ENCODE peak calls at places on chromosome 7, in eight cellular contexts. H, U, L, K, D, E, B and P are unnamed samples.

GRCh38 chr7:48035967-48036478 is 680 bp downstream of the C7orf57 start:
- DNase-seq in K (peak; percentile 54), B (no peak), H (no peak), D (peak; percentile 19), E (no peak), U (no peak), L (peak; percentile 19), P (peak; percentile 31)

GRCh38 chr7:158812684-158813083 is 16.6 kb downstream of the ESYT2 start:
- DNase-seq in E (no peak), H (no peak), D (no peak), K (no peak), L (no peak), B (no peak), U (no peak), P (no peak)

GRCh38 chr7:26348987-26349809 is 57.5 kb downstream of the SNX10 start:
- DNase-seq in H (no peak), B (no peak), D (peak; percentile 69), U (no peak), E (no peak), L (no peak), K (no peak), P (no peak)

GRCh38 chr7:90896458-90896857 is 300.3 kb downstream of the CDK14 start:
- DNase-seq in B (no peak), E (no peak), L (no peak), U (no peak), D (peak; percentile 18), K (no peak), H (no peak), P (peak; percentile 54)

GRCh38 chr7:149125189-149125863 is 798 bp downstream of the ZNF425 start:
- DNase-seq in B (no peak), L (no peak), D (no peak), H (no peak), K (no peak), E (no peak), U (peak; percentile 48), P (peak; percentile 13)

GRCh38 chr7:102912742-102913141 is at the start of gene LRRC17:
- DNase-seq in H (peak; percentile 93), L (no peak), K (peak; percentile 96), B (peak; percentile 76), E (peak; percentile 68), U (no peak), D (no peak), P (peak; percentile 89)

GRCh38 chr7:131774419-131775220 is 218.2 kb upstream of the PODXL start:
- DNase-seq in K (peak; percentile 21), U (no peak), H (no peak), B (no peak), E (no peak), D (peak; percentile 48), L (peak; percentile 15), P (no peak)

GRCh38 chr7:29987821-29988317 is 1.7 kb downstream of the SCRN1 start:
- DNase-seq in H (peak; percentile 52), E (peak; percentile 79), B (peak; percentile 58), U (no peak), L (no peak), D (peak; percentile 79), K (peak; percentile 89), P (peak; percentile 89)

GRCh38 chr7:139691253-139691781 is 86.5 kb downstream of the HIPK2 start:
- DNase-seq in E (no peak), H (no peak), K (peak; percentile 56), B (no peak), D (no peak), L (no peak), U (no peak), P (peak; percentile 61)

GRCh38 chr7:29839302-29839701 is 33.0 kb downstream of the WIPF3 start:
- DNase-seq in L (no peak), U (no peak), B (peak; percentile 38), H (peak; percentile 32), D (peak; percentile 7), K (peak; percentile 64), E (no peak), P (peak; percentile 59)

GRCh38 chr7:106205621-106206222 is 79.1 kb downstream of the NAMPT start:
- DNase-seq in B (no peak), D (peak; percentile 40), H (no peak), E (no peak), U (no peak), L (no peak), K (peak; percentile 59), P (peak; percentile 45)

GRCh38 chr7:96723622-96724021 is 14.0 kb upstream of the SEM1 start:
- DNase-seq in U (no peak), K (no peak), L (no peak), H (no peak), B (peak; percentile 1), D (peak; percentile 86), E (no peak), P (peak; percentile 24)

GRCh38 chr7:114439581-114439980 is 25.0 kb downstream of the FOXP2 start:
- DNase-seq in H (no peak), K (no peak), E (no peak), L (no peak), D (no peak), U (no peak), B (no peak), P (no peak)

GRCh38 chr7:192701-193536 is 548 bp downstream of the FAM20C start:
- DNase-seq in U (no peak), K (no peak), E (no peak), B (no peak), D (peak; percentile 23), L (no peak), H (no peak), P (peak; percentile 33)

GRCh38 chr7:38831262-38831661 is 77.7 kb downstream of the VPS41 start:
- DNase-seq in U (no peak), D (no peak), H (no peak), B (no peak), L (no peak), E (no peak), K (no peak), P (no peak)
- H3K4me3 ChIP-seq in U (no peak overlapping the region), D (no peak overlapping the region), H (no peak overlapping the region), B (no peak overlapping the region), L (no peak overlapping the region), E (no peak overlapping the region), K (no peak overlapping the region), P (no peak overlapping the region)

GRCh38 chr7:116626886-116627285 is 45.1 kb upstream of the MET start:
- DNase-seq in H (no peak), D (no peak), E (no peak), B (no peak), L (no peak), K (no peak), U (no peak), P (no peak)
- H3K4me3 ChIP-seq in H (no peak overlapping the region), D (no peak overlapping the region), E (no peak overlapping the region), B (no peak overlapping the region), L (no peak overlapping the region), K (no peak overlapping the region), U (no peak overlapping the region), P (no peak overlapping the region)

GRCh38 chr7:140924019-140924820 is 509 bp downstream of the BRAF start:
- DNase-seq in L (peak; percentile 81), E (no peak), H (peak; percentile 16), U (peak; percentile 86), K (peak; percentile 57), B (no peak), D (peak; percentile 59), P (peak; percentile 63)

GRCh38 chr7:140923358-140924006 is 1.2 kb downstream of the BRAF start:
- DNase-seq in K (peak; percentile 33), U (no peak), L (no peak), B (no peak), E (no peak), H (no peak), D (peak; percentile 25), P (peak; percentile 28)

GRCh38 chr7:140924821-140925421 is at the start of gene BRAF:
- DNase-seq in U (peak; percentile 98), B (peak; percentile 70), D (peak; percentile 85), L (peak; percentile 90), E (no peak), H (peak; percentile 71), K (peak; percentile 94), P (peak; percentile 92)

GRCh38 chr7:140920745-140921144 is 4.0 kb downstream of the BRAF start:
- DNase-seq in K (no peak), B (no peak), D (no peak), H (no peak), U (no peak), E (no peak), L (no peak), P (no peak)

GRCh38 chr7:140922741-140923345 is 1.9 kb downstream of the BRAF start:
- DNase-seq in H (no peak), D (no peak), E (no peak), B (no peak), U (no peak), K (no peak), L (no peak), P (no peak)
- H3K4me3 ChIP-seq in H (peak overlapping the region; percentile 87), D (no peak overlapping the region), E (no peak overlapping the region), B (peak overlapping the region; percentile 81), U (peak overlapping the region; percentile 80), K (peak overlapping the region; percentile 70), L (no peak overlapping the region), P (no peak overlapping the region)

GRCh38 chr7:8436965-8437364 is 3.6 kb downstream of the NXPH1 start:
- DNase-seq in B (no peak), K (peak; percentile 14), U (peak; percentile 93), H (no peak), D (peak; percentile 48), E (no peak), L (peak; percentile 85), P (peak; percentile 7)

GRCh38 chr7:8435120-8435519 is 1.7 kb downstream of the NXPH1 start:
- DNase-seq in K (no peak), H (no peak), D (no peak), L (no peak), B (no peak), U (peak; percentile 74), E (no peak), P (no peak)

GRCh38 chr7:8433477-8434289 is at the start of gene NXPH1:
- DNase-seq in D (peak; percentile 8), U (peak; percentile 82), H (no peak), K (peak; percentile 4), E (no peak), B (no peak), L (peak; percentile 48), P (no peak)

GRCh38 chr7:8435597-8436243 is 2.3 kb downstream of the NXPH1 start:
- DNase-seq in B (no peak), D (no peak), K (no peak), U (peak; percentile 53), E (no peak), L (no peak), H (no peak), P (no peak)

GRCh38 chr7:8434290-8435002 is 1.0 kb downstream of the NXPH1 start:
- DNase-seq in U (peak; percentile 79), K (no peak), E (no peak), H (no peak), L (no peak), D (no peak), B (no peak), P (no peak)
- H3K4me3 ChIP-seq in U (peak overlapping the region; percentile 43), K (peak overlapping the region; percentile 4), E (no peak overlapping the region), H (no peak overlapping the region), L (no peak overlapping the region), D (no peak overlapping the region), B (no peak overlapping the region), P (no peak overlapping the region)

DNA sequence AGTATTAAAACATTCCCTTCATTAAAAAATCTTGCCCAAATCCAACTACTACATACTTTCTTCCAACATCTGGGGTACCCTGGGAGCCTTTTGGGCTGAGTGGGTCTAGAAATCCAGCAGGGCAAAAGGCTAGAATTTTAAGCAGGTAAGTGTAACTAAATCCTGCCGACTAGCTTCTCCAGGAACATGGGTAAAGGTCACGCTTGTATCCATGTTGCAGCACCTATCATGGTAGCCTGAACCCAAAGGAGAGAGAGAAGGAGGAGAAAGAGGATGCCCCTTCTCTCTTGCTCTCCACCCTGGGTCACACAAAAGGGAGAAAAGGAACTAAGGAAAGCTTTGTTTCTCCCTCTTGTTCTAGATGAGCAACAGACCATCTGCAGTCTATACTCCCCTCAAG is 53.3 kb downstream of the ZNF680 start:
- DNase-seq in L (no peak), B (no peak), H (no peak), K (no peak), U (no peak), E (no peak), D (no peak), P (no peak)
- H3K4me3 ChIP-seq in L (no peak overlapping the region), B (no peak overlapping the region), H (no peak overlapping the region), K (no peak overlapping the region), U (no peak overlapping the region), E (no peak overlapping the region), D (no peak overlapping the region), P (no peak overlapping the region)